ENCODE peak calls at places on chromosomes 13 and 19, in five cellular contexts. R is activated CD8-positive, alpha-beta memory T cell treated with anti-CD3 and anti-CD28 coated beads for 4 hours; Q is astrocyte of the hippocampus; P is heart right ventricle; J is pancreas. T is an unnamed sample.

GRCh38 chr19:17726914-17727773 is 7.9 kb downstream of the MAP1S start:
- DNase-seq in R (no peak), Q (no peak), P (no peak), J (no peak), T (no peak)

GRCh38 chr13:23570099-23570926 is at the start of gene TNFRSF19:
- DNase-seq in R (no peak), Q (peak; percentile 92), P (peak; percentile 76), J (no peak), T (no peak)

GRCh38 chr13:97339019-97339988 is 94.7 kb upstream of the RAP2A start:
- DNase-seq in R (no peak), Q (peak; percentile 35), P (peak; percentile 66), J (peak; percentile 42), T (no peak)

GRCh38 chr19:35901055-35901644 is 810 bp upstream of the NFKBID start:
- DNase-seq in R (no peak), Q (peak; percentile 62), P (no peak), J (no peak), T (no peak)

GRCh38 chr13:108220042-108220441 is 1.9 kb downstream of the ABHD13 start:
- DNase-seq in R (no peak), Q (no peak), P (no peak), J (peak; percentile 50), T (no peak)

GRCh38 chr19:10852098-10852800 is 4.0 kb downstream of the C19orf38 start:
- DNase-seq in R (no peak), Q (peak; percentile 56), P (no peak), J (no peak), T (no peak)

GRCh38 chr13:41492432-41493267 is 35.3 kb downstream of the RGCC start:
- DNase-seq in R (no peak), Q (no peak), P (no peak), J (no peak), T (no peak)

GRCh38 chr13:39023316-39023715 is 14.6 kb downstream of the PROSER1 start:
- DNase-seq in R (no peak), Q (no peak), P (no peak), J (no peak), T (no peak)

T was measured in stimulated activated naive CD8-positive, alpha-beta T cell treated with anti-CD3 and anti-CD28 coated beads, Interleukin-15, amount 100 ng/mL, for 72 hours.